ENCODE peak calls at places on chromosomes 5 and 9, in six cellular contexts. E, V, K, U, F and X are unnamed samples.

GRCh38 chr9:114364528-114365041 is 23.2 kb downstream of the AKNA start:
- DNase-seq in E (no peak), V (peak), K (peak), U (no peak), F (peak), X (no peak)

GRCh38 chr9:113504725-113505590 is 41.4 kb downstream of the RGS3 start:
- DNase-seq in E (no peak), V (no peak), K (no peak), U (no peak), F (no peak), X (no peak)

GRCh38 chr9:32533338-32533737 is 7.3 kb upstream of the RIGI start:
- DNase-seq in E (no peak), V (no peak), K (no peak), U (no peak), F (peak), X (no peak)

GRCh38 chr5:16756692-16757091 is 139.9 kb upstream of the RETREG1 start:
- DNase-seq in E (no peak), V (no peak), K (no peak), U (no peak), F (no peak), X (no peak)

GRCh38 chr5:7763621-7764072 is 87.3 kb downstream of the CFAP90 start:
- DNase-seq in E (no peak), V (no peak), K (no peak), U (no peak), F (no peak), X (no peak)

GRCh38 chr5:178313316-178313715 is 80.7 kb upstream of the PHYKPL start:
- DNase-seq in E (no peak), V (no peak), K (no peak), U (no peak), F (no peak), X (no peak)

GRCh38 chr9:93620041-93620506 is 43.7 kb downstream of the PHF2 start:
- DNase-seq in E (peak), V (no peak), K (no peak), U (no peak), F (no peak), X (no peak)

GRCh38 chr5:121968910-121969607 is 7.3 kb downstream of the SRFBP1 start:
- DNase-seq in E (no peak), V (peak), K (peak), U (peak), F (peak), X (peak)

GRCh38 chr5:1543398-1544293 is 19.9 kb upstream of the LPCAT1 start:
- DNase-seq in E (no peak), V (no peak), K (no peak), U (no peak), F (no peak), X (no peak)

GRCh38 chr5:39661026-39661779 is 236.4 kb upstream of the DAB2 start:
- DNase-seq in E (no peak), V (peak), K (peak), U (no peak), F (peak), X (peak)
- H3K27ac ChIP-seq in E (no peak), V (no peak), K (peak), U (no peak), F (no peak), X (no peak)

GRCh38 chr5:33688041-33688980 is 203.5 kb downstream of the ADAMTS12 start:
- DNase-seq in E (no peak), V (peak), K (no peak), U (no peak), F (peak), X (no peak)
- H3K9ac ChIP-seq in E (no peak), V (no peak), K (no peak), U (no peak), F (no peak), X (peak)

GRCh38 chr5:39517800-39518199 is 93.0 kb upstream of the DAB2 start:
- DNase-seq in E (no peak), V (peak), K (peak), U (no peak), F (peak), X (peak)
- H3K27ac ChIP-seq in E (no peak), V (no peak), K (no peak), U (no peak), F (peak), X (no peak)

DNA sequence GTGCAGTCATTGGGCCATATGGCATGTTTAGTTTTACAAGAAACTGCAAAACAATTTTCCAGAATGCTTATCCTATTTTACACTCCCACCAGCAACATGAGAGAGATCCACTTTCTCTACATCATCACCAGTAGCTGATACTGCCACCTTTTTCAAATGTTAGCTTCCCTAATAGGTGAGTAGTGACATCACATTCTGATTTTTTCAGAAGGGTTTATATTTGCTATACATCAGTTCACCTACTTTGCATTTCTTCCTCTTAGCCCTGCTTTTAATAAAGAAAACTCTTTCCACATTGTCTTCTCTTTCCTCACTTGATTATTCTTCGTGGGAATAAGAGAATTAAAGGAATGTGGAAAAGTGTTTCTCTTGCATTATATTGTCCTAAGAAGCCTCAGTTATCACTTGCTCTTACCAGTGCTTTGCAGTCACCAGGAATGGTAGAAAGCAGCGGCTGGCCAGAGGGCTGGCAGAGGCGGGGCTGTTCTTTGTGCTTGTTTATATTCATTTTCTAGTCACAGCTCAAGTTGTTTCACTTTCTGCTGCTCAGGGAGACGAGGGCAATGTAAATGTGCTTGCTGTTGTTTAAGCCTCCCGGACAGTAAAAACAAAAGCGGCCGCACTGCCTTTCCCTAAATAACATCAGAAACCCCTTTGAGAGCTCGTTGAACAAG is 164.8 kb downstream of the HSD17B3 start:
- DNase-seq in E (peak), V (no peak), K (no peak), U (no peak), F (peak), X (peak)
- H3K9ac ChIP-seq in E (no peak), V (no peak), K (no peak), U (no peak), F (peak), X (peak)

DNA sequence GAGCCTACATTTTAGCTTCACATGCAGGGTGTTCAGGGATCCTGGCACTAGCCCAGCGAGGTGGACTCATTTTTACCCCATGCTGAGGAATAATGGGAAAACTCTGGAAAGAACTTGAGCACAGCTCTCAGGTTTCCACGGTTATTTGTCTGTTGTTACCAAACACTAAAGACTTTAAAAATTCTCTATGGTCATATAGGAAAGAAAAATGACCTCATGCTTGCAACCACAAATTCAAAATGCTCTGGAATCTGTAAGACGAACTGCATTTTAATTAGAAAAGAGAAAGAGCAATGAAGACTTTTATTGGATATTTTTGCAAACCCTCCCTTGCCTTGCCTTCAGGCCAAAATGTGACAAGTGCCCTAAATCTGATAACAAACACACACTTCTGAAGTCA is 606.9 kb downstream of the EBF1 start:
- DNase-seq in E (no peak), V (no peak), K (no peak), U (no peak), F (peak), X (peak)
- H3K27ac ChIP-seq in E (no peak), V (no peak), K (no peak), U (no peak), F (no peak), X (no peak)

GRCh38 chr9:136342191-136343120 is 15.1 kb downstream of the GPSM1 start:
- DNase-seq in E (peak), V (peak), K (no peak), U (no peak), F (peak), X (peak)
- H3K9ac ChIP-seq in E (peak), V (no peak), K (no peak), U (no peak), F (no peak), X (no peak)

GRCh38 chr9:120043448-120043847 is 536.5 kb downstream of the CDK5RAP2 start:
- DNase-seq in E (no peak), V (peak), K (no peak), U (no peak), F (no peak), X (no peak)
- H3K27ac ChIP-seq in E (no peak), V (no peak), K (no peak), U (no peak), F (no peak), X (no peak)

DNA sequence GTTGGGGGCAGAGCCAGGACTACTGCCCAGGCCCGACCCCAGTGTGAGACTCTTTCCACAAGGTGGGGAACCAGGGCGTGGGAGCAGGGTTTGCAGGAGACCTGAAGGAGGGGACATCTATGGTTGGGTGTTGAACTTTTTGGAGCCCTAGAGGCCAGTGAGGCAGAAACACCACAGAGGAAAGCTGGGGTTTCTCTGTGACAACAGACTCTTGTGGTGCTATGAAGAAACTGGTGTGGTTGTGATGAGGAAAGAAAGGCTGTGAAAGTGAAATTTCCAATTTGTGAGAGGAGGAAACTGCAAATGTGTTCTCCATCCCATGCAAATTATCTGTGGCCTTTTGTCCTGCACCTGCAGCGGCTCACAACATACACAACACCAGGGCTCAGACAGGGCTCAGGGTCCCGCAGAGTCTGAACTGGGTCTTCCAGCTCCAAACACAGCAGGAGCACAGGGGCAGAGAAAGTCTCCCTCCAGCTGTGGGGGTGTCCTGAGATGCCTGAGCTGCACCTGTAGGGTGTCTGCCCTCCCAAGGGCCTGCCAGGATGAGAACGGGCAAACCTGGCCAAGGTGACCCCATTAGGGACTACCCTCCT is 51.4 kb upstream of the GRHPR start:
- DNase-seq in E (no peak), V (no peak), K (no peak), U (no peak), F (no peak), X (no peak)
- H3K9ac ChIP-seq in E (no peak), V (no peak), K (no peak), U (no peak), F (no peak), X (no peak)